ENCODE peak calls at places on chromosomes 2 and 18, in eight cellular contexts. N is HS-5; O is EH; E is stimulated activated CD4-positive, alpha-beta T cell treated with anti-CD3 and anti-CD28 coated beads, Interleukin-12 subunit alpha, Interleukin-12 subunit beta, amount 100 ng/mL, for 24 hours; S is pons; J is NCI-H69; I is activated CD4-positive, alpha-beta T cell treated with anti-CD3 and anti-CD28 coated beads, Interleukin-2, amount 50 U/mL, for 1 hour; R is NCI-H2081. W is an unnamed sample.

GRCh38 chr18:75161629-75162028 is 47.3 kb downstream of the PTGR3 start:
- DNase-seq in I (peak; percentile 10), E (no peak), N (peak; percentile 4), S (peak; percentile 64), R (peak; percentile 75), J (peak; percentile 18), O (peak; percentile 13), W (no peak)

GRCh38 chr18:51578403-51578980 is 381.0 kb upstream of the MEX3C start:
- DNase-seq in I (no peak), N (no peak), R (no peak), E (no peak), O (no peak), S (no peak), J (no peak), W (no peak)

GRCh38 chr2:231613054-231613654 is 20.5 kb downstream of the TEX44 start:
- DNase-seq in N (no peak), S (peak; percentile 71), J (peak; percentile 53), E (no peak), I (no peak), R (no peak), O (peak; percentile 45), W (no peak)

GRCh38 chr2:99819766-99820165 is 322.6 kb downstream of the AFF3 start:
- DNase-seq in E (no peak), S (peak; percentile 12), J (peak; percentile 22), N (no peak), O (no peak), R (peak; percentile 10), I (no peak), W (no peak)

GRCh38 chr2:20425884-20426283 is 21.0 kb upstream of the RHOB start:
- DNase-seq in S (no peak), R (no peak), I (no peak), N (no peak), J (no peak), E (no peak), O (no peak), W (no peak)

GRCh38 chr18:77130229-77131099 is 2.1 kb downstream of the MBP start:
- DNase-seq in I (no peak), O (no peak), J (no peak), E (no peak), R (no peak), S (no peak), N (no peak), W (no peak)

GRCh38 chr2:32463110-32463509 is 106.3 kb downstream of the BIRC6 start:
- DNase-seq in I (no peak), J (no peak), S (no peak), R (no peak), O (no peak), N (no peak), E (no peak), W (no peak)

GRCh38 chr2:118197011-118197695 is 108.9 kb downstream of the INSIG2 start:
- DNase-seq in J (no peak), S (no peak), I (no peak), E (no peak), R (no peak), O (peak; percentile 43), N (no peak), W (no peak)

GRCh38 chr2:154439156-154439555 is 259.3 kb upstream of the KCNJ3 start:
- DNase-seq in S (peak; percentile 17), I (no peak), J (peak; percentile 10), E (no peak), R (peak; percentile 18), O (no peak), N (no peak), W (no peak)

GRCh38 chr18:47594621-47595086 is 335.8 kb downstream of the SMAD2 start:
- DNase-seq in E (no peak), S (peak; percentile 8), I (no peak), J (peak; percentile 100), O (no peak), R (peak; percentile 85), N (no peak), W (no peak)

GRCh38 chr2:27891063-27891819 is 712 bp downstream of the BABAM2 start:
- DNase-seq in J (peak; percentile 82), R (peak; percentile 83), I (peak; percentile 96), N (peak; percentile 43), E (peak; percentile 69), O (peak; percentile 55), S (peak; percentile 78), W (peak; percentile 79)

GRCh38 chr2:63755216-63755615 is 86.5 kb upstream of the UGP2 start:
- DNase-seq in N (no peak), S (no peak), E (no peak), I (no peak), R (no peak), O (peak; percentile 55), J (no peak), W (no peak)

GRCh38 chr2:241300000-241300399 is 15.5 kb downstream of the HDLBP start:
- DNase-seq in J (no peak), R (no peak), I (peak; percentile 49), O (no peak), S (no peak), E (no peak), N (no peak), W (no peak)

GRCh38 chr18:7885763-7886295 is 318.7 kb downstream of the PTPRM start:
- DNase-seq in R (no peak), N (no peak), J (no peak), O (no peak), I (no peak), S (no peak), E (no peak), W (no peak)

GRCh38 chr18:70132999-70133398 is 72.5 kb downstream of the RTTN start:
- DNase-seq in J (no peak), E (no peak), O (peak; percentile 98), S (no peak), N (peak; percentile 77), I (no peak), R (no peak), W (no peak)